ENCODE peak calls at places on chromosomes 13 and 19, in four cellular contexts. F is neuronal stem cell, T is Peyer's patch, H is tibial artery. B is an unnamed sample.

GRCh38 chr13:99505814-99506269 is 4.6 kb downstream of the TM9SF2 start:
- DNase-seq in F (no peak), T (no peak), H (no peak), B (no peak)

GRCh38 chr13:95099541-95099940 is 201.7 kb downstream of the ABCC4 start:
- DNase-seq in F (no peak), T (no peak), H (no peak), B (peak; percentile 51)

GRCh38 chr13:38086721-38087120 is 217.1 kb upstream of the TRPC4 start:
- DNase-seq in F (no peak), T (no peak), H (no peak), B (no peak)

GRCh38 chr13:110471156-110471832 is 90.2 kb downstream of the RAB20 start:
- DNase-seq in F (no peak), T (peak; percentile 81), H (peak; percentile 74), B (peak; percentile 70)

GRCh38 chr13:110714798-110715394 is 1.4 kb downstream of the ING1 start:
- DNase-seq in F (peak; percentile 35), T (peak; percentile 75), H (peak; percentile 86), B (peak; percentile 93)

GRCh38 chr19:4620675-4621074 is 18.6 kb upstream of the TNFAIP8L1 start:
- DNase-seq in F (no peak), T (no peak), H (no peak), B (no peak)

GRCh38 chr19:6803036-6803404 is 30.5 kb downstream of the VAV1 start:
- DNase-seq in F (no peak), T (no peak), H (no peak), B (no peak)

GRCh38 chr19:24140099-24140498 is 53.1 kb downstream of the ZNF254 start:
- DNase-seq in F (no peak), T (no peak), H (no peak), B (peak; percentile 33)

GRCh38 chr13:42398542-42398941 is 126.6 kb downstream of the AKAP11 start:
- DNase-seq in F (no peak), T (no peak), H (no peak), B (no peak)

GRCh38 chr13:102555914-102556553 is 40.8 kb upstream of the TPP2 start:
- DNase-seq in F (peak; percentile 17), T (no peak), H (no peak), B (no peak)

GRCh38 chr13:102597029-102598015 is 536 bp downstream of the TPP2 start:
- DNase-seq in F (peak; percentile 9), T (peak; percentile 59), H (peak; percentile 70), B (peak; percentile 50)

GRCh38 chr13:35720690-35721554 is 244.4 kb upstream of the MAB21L1 start:
- DNase-seq in F (peak; percentile 74), T (peak; percentile 52), H (no peak), B (peak; percentile 68)

GRCh38 chr19:1668339-1669123 is 16.1 kb upstream of the TCF3 start:
- DNase-seq in F (no peak), T (peak; percentile 66), H (no peak), B (no peak)

GRCh38 chr19:51018745-51019543 is 565 bp downstream of the KLK10 start:
- DNase-seq in F (no peak), T (no peak), H (no peak), B (no peak)

GRCh38 chr13:51879133-51879532 is 17.4 kb downstream of the CCDC70 start:
- DNase-seq in F (no peak), T (no peak), H (no peak), B (no peak)

GRCh38 chr13:32446220-32446619 is 18.3 kb upstream of the N4BP2L1 start:
- DNase-seq in F (no peak), T (no peak), H (no peak), B (no peak)

GRCh38 chr19:54172764-54173699 is at the start of gene TMC4:
- DNase-seq in F (no peak), T (peak; percentile 90), H (no peak), B (no peak)

GRCh38 chr19:36963262-36963661 is 47.1 kb downstream of the ZNF568 start:
- DNase-seq in F (no peak), T (no peak), H (no peak), B (no peak)

GRCh38 chr19:14563590-14563926 is 8.3 kb downstream of the NDUFB7 start:
- DNase-seq in F (no peak), T (no peak), H (no peak), B (no peak)

GRCh38 chr13:94272038-94272437 is 207.4 kb downstream of the DCT start:
- DNase-seq in F (no peak), T (no peak), H (no peak), B (no peak)

GRCh38 chr19:40283414-40284250 is 1.5 kb downstream of the AKT2 start:
- DNase-seq in F (no peak), T (no peak), H (no peak), B (no peak)

GRCh38 chr13:28620011-28620830 is 38.7 kb upstream of the POMP start:
- DNase-seq in F (no peak), T (no peak), H (no peak), B (no peak)

GRCh38 chr13:24063281-24063851 is 97.2 kb upstream of the SPATA13 start:
- DNase-seq in F (no peak), T (no peak), H (no peak), B (no peak)

GRCh38 chr13:36211567-36211966 is 2.8 kb downstream of the SOHLH2 start:
- DNase-seq in F (no peak), T (no peak), H (no peak), B (no peak)

GRCh38 chr19:5593245-5593962 is 25.7 kb upstream of the TINCR start:
- DNase-seq in F (no peak), T (no peak), H (no peak), B (no peak)

GRCh38 chr19:33241530-33242101 is 16.0 kb upstream of the SLC7A10 start:
- DNase-seq in F (no peak), T (peak; percentile 67), H (no peak), B (no peak)

GRCh38 chr13:44879452-44880058 is 109.7 kb downstream of the NUFIP1 start:
- DNase-seq in F (no peak), T (no peak), H (no peak), B (peak; percentile 23)

GRCh38 chr13:66036024-66036614 is 1194.0 kb downstream of the PCDH9 start:
- DNase-seq in F (peak; percentile 44), T (no peak), H (no peak), B (no peak)

GRCh38 chr13:64591981-64592380 is 2638.2 kb downstream of the PCDH9 start:
- DNase-seq in F (no peak), T (no peak), H (no peak), B (no peak)

GRCh38 chr13:101799196-101799595 is 346.7 kb downstream of the ITGBL1 start:
- DNase-seq in F (no peak), T (no peak), H (no peak), B (no peak)

GRCh38 chr19:53904909-53905308 is 4.2 kb upstream of the CACNG7 start:
- DNase-seq in F (no peak), T (no peak), H (no peak), B (no peak)

GRCh38 chr13:73063166-73063565 is 4.4 kb downstream of the KLF5 start:
- DNase-seq in F (no peak), T (no peak), H (no peak), B (no peak)

GRCh38 chr13:109036091-109036490 is 406.7 kb downstream of the MYO16 start:
- DNase-seq in F (no peak), T (no peak), H (no peak), B (no peak)
- H3K27ac ChIP-seq in F (no peak overlapping the region), T (no peak overlapping the region), H (no peak overlapping the region), B (no peak overlapping the region)

GRCh38 chr19:10116866-10117616 is 2.7 kb downstream of the EIF3G start:
- DNase-seq in F (no peak), T (no peak), H (no peak), B (no peak)

GRCh38 chr19:10118960-10119359 is 739 bp downstream of the EIF3G start:
- DNase-seq in F (no peak), T (no peak), H (no peak), B (no peak)

GRCh38 chr19:10124429-10124828 is 4.7 kb upstream of the EIF3G start:
- DNase-seq in F (no peak), T (no peak), H (no peak), B (no peak)

GRCh38 chr19:10122066-10122465 is 2.4 kb upstream of the EIF3G start:
- DNase-seq in F (no peak), T (no peak), H (peak; percentile 80), B (peak; percentile 28)

DNA sequence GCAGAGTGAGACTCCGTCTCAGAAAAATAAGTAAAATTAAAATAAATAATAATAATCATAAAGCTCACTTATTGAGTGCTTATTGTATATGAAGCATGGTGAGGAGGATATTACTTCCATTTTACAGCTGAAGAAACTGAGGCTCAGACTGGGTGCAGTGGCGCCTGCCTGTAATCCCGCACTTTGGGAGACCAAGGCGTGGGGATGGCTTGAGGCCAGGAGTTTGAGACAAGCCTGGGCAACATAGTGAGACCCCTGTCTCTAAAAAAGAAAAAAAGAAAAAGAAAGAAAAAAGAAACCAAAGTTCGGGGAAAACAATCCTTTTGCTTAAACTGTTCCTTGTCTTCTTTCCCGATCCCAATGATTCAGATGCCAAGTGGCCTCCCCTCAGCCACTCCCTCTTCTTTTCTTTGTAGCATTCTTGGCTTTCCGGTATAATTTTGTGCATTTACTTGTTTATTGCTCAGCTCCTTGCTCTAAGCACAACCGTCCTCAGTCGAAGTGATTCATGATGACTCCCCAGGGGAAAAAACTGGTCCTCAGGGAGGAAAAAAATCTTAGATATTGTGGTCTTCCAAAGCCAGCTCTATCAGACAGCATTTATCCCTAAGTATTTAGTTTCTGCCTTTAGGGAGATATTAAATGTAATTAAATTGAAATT is 969 bp upstream of the EIF3G start:
- DNase-seq in F (no peak), T (no peak), H (no peak), B (peak; percentile 88)
- H3K4me3 ChIP-seq in F (no peak overlapping the region), T (no peak overlapping the region), H (peak overlapping the region; percentile 38), B (peak overlapping the region; percentile 10)

DNA sequence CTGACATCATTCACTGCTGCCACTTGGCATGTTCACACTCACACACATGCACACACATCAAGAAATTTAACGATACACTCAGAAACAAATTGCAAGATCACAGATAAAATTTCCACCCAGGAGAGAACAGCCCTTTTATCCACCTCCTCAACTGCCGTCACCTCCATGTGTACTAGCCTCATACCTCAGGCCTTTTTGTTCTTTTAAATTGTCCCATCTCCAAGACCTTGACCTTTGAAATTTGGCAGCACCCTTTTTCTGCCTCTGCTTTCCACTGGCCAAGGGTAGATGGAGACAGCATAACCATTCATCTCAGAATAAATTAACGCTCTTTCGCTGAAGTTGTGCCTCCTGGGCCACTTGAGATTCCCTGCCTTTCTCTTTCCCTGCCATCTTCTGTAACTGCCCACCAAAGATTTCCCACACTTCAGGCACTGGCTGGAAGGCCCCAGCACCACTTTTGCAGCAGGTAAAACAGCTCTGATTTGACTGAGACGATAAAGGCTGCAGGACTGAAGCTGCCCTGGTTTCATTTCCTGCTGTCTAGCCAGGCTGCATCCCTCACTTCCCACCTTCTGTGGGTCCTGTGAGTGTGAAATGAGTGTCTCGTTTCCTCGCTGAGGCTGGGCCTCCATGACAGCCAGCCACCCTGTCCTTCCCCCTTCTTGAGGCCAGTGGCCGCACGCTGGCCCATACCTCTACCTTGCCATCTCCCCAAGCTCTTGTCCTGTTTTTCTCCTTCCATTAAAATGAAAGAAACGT is 39.3 kb downstream of the MBNL2 start:
- DNase-seq in F (no peak), T (no peak), H (no peak), B (no peak)
- H3K27ac ChIP-seq in F (no peak overlapping the region), T (no peak overlapping the region), H (peak overlapping the region; percentile 71), B (no peak overlapping the region)

GRCh38 chr13:21079761-21080730 is 18.7 kb upstream of the LATS2 start:
- DNase-seq in F (no peak), T (no peak), H (peak; percentile 75), B (peak; percentile 63)
- H3K4me3 ChIP-seq in F (no peak overlapping the region), T (no peak overlapping the region), H (peak overlapping the region; percentile 39), B (peak overlapping the region; percentile 25)

B was measured in SJSA1.